ENCODE peak calls at places on chromosomes 2 and 18, in five cellular contexts. H, T, N, R and K are unnamed samples.

GRCh38 chr2:55010915-55011314 is 39.3 kb downstream of the RTN4 start:
- DNase-seq in N (no peak), H (no peak), T (peak; percentile 62), R (no peak), K (no peak)

GRCh38 chr2:73217826-73218225 is 3.8 kb downstream of the SMYD5 start:
- DNase-seq in R (no peak), N (no peak), T (no peak), H (no peak), K (no peak)

GRCh38 chr2:68766378-68766845 is 31.8 kb downstream of the ARHGAP25 start:
- DNase-seq in T (no peak), R (peak; percentile 73), H (peak; percentile 47), N (peak; percentile 56), K (no peak)

GRCh38 chr2:237435844-237436590 is 22.1 kb upstream of the COL6A3 start:
- DNase-seq in R (no peak), T (peak; percentile 95), H (no peak), N (no peak), K (no peak)

GRCh38 chr18:42719221-42719620 is 396.3 kb downstream of the RIT2 start:
- DNase-seq in H (no peak), N (no peak), R (no peak), T (no peak), K (no peak)

GRCh38 chr2:233706720-233707119 is 6.0 kb upstream of the UGT1A5 start:
- DNase-seq in T (peak; percentile 65), H (no peak), N (no peak), R (no peak), K (no peak)

GRCh38 chr2:111155610-111156009 is 34.9 kb downstream of the BCL2L11 start:
- DNase-seq in R (no peak), H (no peak), T (no peak), N (no peak), K (no peak)

GRCh38 chr2:60105868-60106267 is 447.6 kb downstream of the BCL11A start:
- DNase-seq in N (no peak), R (peak; percentile 61), T (no peak), H (no peak), K (no peak)

GRCh38 chr18:59208602-59209001 is 11.4 kb upstream of the GRP start:
- DNase-seq in R (no peak), T (no peak), H (no peak), N (no peak), K (no peak)

GRCh38 chr2:121904656-121905055 is 149.2 kb downstream of the TSN start:
- DNase-seq in T (no peak), R (no peak), H (no peak), N (no peak), K (no peak)
- H3K27ac ChIP-seq in T (no peak overlapping the region), R (no peak overlapping the region), H (no peak overlapping the region), N (no peak overlapping the region), K (no peak overlapping the region)

DNA sequence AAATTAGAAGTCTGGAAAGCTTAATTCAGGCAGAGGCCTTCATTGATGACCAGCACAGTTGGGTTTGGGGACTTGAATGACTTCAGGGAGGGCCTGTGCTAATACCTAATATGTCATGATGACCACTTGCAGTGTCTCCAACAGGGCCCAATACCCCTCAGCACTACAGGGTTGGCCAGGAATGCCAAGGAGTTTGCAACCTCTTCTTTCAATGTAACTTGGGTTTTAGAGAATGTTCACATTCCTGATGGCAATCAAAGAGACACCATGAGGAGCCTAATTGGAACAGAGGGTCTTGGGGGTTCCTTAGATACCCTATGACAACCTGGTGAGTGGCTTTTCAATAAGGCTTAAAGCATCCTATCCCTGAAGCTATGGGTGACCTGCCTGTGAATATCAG is 52.4 kb upstream of the ST8SIA3 start:
- DNase-seq in H (no peak), N (no peak), R (no peak), T (no peak), K (no peak)
- H3K27me3 ChIP-seq in H (peaks cover 28% of the 10 kb centered on the region), N (no peaks in the 10 kb centered on the region), R (no peaks in the 10 kb centered on the region), T (no peaks in the 10 kb centered on the region), K (no peaks in the 10 kb centered on the region)

GRCh38 chr18:77132369-77133050 is at the start of gene MBP:
- DNase-seq in T (peak; percentile 45), N (peak; percentile 92), R (peak; percentile 97), H (peak; percentile 56), K (no peak)

GRCh38 chr18:77129150-77129551 is 3.4 kb downstream of the MBP start:
- DNase-seq in H (no peak), N (no peak), T (peak; percentile 92), R (no peak), K (peak; percentile 80)

GRCh38 chr18:77131652-77132368 is 773 bp downstream of the MBP start:
- DNase-seq in H (peak; percentile 67), N (peak; percentile 80), R (peak; percentile 93), T (peak; percentile 37), K (no peak)

GRCh38 chr18:77131100-77131651 is 1.4 kb downstream of the MBP start:
- DNase-seq in N (peak; percentile 46), R (peak; percentile 90), T (no peak), H (peak; percentile 58), K (no peak)

GRCh38 chr18:77130229-77131099 is 2.1 kb downstream of the MBP start:
- DNase-seq in H (no peak), N (no peak), T (no peak), R (no peak), K (no peak)
- H3K4me3 ChIP-seq in H (no peak overlapping the region), N (no peak overlapping the region), T (no peak overlapping the region), R (peak overlapping the region; percentile 76), K (no peak overlapping the region)

DNA sequence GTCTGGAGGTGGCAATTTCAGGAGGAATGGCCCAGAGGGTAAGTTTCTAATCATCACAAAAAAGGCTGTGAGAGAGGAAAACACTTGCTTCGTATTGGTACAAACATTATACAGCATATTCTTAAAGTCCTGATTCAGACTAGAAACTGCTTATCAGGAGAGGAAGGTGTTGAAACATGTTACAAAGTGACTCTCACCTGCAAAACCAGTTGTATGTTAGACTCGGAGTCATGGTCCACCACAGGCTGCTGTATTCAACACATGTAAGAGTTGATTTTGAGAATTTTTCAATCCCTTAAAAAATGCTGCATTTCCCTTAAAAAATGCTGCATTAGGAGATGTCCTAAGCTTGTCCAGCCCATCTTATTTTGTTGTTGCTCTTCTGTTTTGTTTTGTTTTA is 61.5 kb downstream of the MBP start:
- DNase-seq in T (no peak), H (no peak), N (no peak), R (no peak), K (no peak)
- H3K27ac ChIP-seq in T (peak overlapping the region; percentile 67), H (peak overlapping the region; percentile 50), N (peak overlapping the region; percentile 37), R (peak overlapping the region; percentile 21), K (peak overlapping the region; percentile 80)

DNA sequence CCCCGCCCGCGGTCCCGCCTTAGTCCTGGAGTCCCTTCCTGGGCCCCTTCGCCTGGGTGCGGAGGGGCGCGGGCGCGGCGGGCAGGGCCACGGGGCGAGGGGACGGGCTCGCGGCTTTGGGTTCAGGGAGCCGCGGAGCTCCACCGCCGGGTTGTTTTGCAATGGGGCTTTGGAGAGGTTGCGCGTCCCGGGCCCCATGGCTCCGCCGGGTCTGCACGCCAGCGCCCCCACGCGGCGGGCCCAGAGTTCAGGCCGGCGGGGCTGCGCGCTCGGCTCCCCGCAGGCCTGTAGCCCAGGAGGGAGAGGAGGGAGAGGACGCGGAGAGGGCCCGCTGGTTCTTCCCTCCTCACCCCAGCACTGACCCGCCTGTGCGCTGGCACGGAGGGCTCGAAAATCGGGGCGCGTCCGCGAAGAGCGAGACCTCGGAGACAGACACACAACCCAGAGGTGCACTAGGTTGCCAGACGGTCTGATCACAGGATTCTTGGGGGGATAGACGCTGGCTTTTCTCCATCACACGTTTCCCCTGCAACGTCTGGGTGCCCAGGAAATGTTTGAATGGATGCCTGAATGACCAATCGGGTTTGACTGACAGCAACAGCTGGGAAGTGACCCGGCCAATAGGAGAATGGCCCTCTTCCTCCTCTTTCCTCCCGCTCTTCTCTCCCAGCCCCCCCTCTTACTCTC is 4.9 kb upstream of the SIX2 start:
- DNase-seq in N (peak; percentile 32), H (peak; percentile 53), R (peak; percentile 80), T (peak; percentile 82), K (no peak)
- H3K27me3 ChIP-seq in N (peaks cover 93% of the 10 kb centered on the region), H (peaks cover 61% of the 10 kb centered on the region), R (peaks cover 56% of the 10 kb centered on the region), T (peaks cover 53% of the 10 kb centered on the region), K (no peaks in the 10 kb centered on the region)

GRCh38 chr18:46755315-46756171 is 1.3 kb downstream of the ST8SIA5 start:
- DNase-seq in T (no peak), N (no peak), R (no peak), H (no peak), K (no peak)

GRCh38 chr18:46756172-46756558 is 688 bp downstream of the ST8SIA5 start:
- DNase-seq in N (no peak), T (peak; percentile 7), R (peak; percentile 55), H (no peak), K (no peak)

GRCh38 chr18:46754188-46754587 is 2.7 kb downstream of the ST8SIA5 start:
- DNase-seq in R (no peak), H (no peak), T (no peak), N (no peak), K (no peak)

GRCh38 chr18:46754661-46755292 is 2.1 kb downstream of the ST8SIA5 start:
- DNase-seq in H (no peak), R (peak; percentile 61), T (no peak), N (no peak), K (no peak)

GRCh38 chr18:46756559-46757201 is at the start of gene ST8SIA5:
- DNase-seq in T (peak; percentile 18), H (no peak), N (no peak), R (peak; percentile 76), K (no peak)
- H3K4me3 ChIP-seq in T (peak within 1 kb of the TSS; percentile 62), H (peak within 1 kb of the TSS; percentile 35), N (no peak within 1 kb of the TSS), R (peak within 1 kb of the TSS; percentile 16), K (peak within 1 kb of the TSS; percentile 21)

GRCh38 chr2:24859968-24860600 is 60.0 kb downstream of the ADCY3 start:
- DNase-seq in R (no peak), T (no peak), H (no peak), N (no peak), K (no peak)
- H3K27ac ChIP-seq in R (no peak overlapping the region), T (no peak overlapping the region), H (no peak overlapping the region), N (no peak overlapping the region), K (no peak overlapping the region)

GRCh38 chr18:40877096-40877495 is 1077.9 kb upstream of the PIK3C3 start:
- DNase-seq in H (no peak), T (peak; percentile 72), R (no peak), N (no peak), K (peak; percentile 80)

GRCh38 chr18:40878371-40878770 is 1076.7 kb upstream of the PIK3C3 start:
- DNase-seq in H (no peak), T (no peak), N (no peak), R (no peak), K (no peak)

GRCh38 chr18:40883271-40883670 is 1071.8 kb upstream of the PIK3C3 start:
- DNase-seq in N (no peak), H (no peak), R (no peak), T (no peak), K (no peak)

DNA sequence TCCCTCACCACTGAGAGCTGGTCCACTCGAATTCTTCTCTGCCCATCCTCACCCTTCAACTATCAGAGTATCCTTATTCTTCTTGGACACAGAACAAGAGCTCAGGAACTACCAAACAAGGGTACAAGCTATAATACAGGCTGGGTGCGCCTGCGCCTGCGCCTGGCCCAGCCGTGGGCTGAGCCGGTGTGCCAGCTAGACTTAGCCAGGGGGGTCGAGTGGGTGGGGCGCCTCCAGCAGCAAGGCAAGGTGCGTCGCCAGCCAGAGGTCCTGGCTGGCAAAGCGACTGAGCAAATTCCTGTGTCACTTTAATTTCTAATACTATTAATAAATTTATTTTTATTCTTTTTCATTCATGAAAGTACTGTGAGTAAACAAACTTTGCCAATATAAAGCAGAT is 1072.6 kb upstream of the PIK3C3 start:
- DNase-seq in R (no peak), T (no peak), H (no peak), N (no peak), K (no peak)
- H3K27me3 ChIP-seq in R (no peaks in the 10 kb centered on the region), T (no peaks in the 10 kb centered on the region), H (no peaks in the 10 kb centered on the region), N (no peaks in the 10 kb centered on the region), K (no peaks in the 10 kb centered on the region)